ENCODE peak calls at places on chromosome 16, in five cellular contexts. M is GM12878, Y is HepG2, W is NT2/D1, N is H1. Z is an unnamed sample.

GRCh38 chr16:4371481-4372314 is at the start of gene VASN:
- DNase-seq in M (no peak), Y (peak), W (no peak), N (peak), Z (peak)

GRCh38 chr16:65698943-65699342 is 577.1 kb upstream of the CDH11 start:
- DNase-seq in M (no peak), Y (no peak), W (no peak), N (no peak), Z (no peak)

GRCh38 chr16:72284042-72284789 is 112.3 kb upstream of the PMFBP1 start:
- DNase-seq in M (no peak), Y (no peak), W (no peak), N (no peak), Z (no peak)

GRCh38 chr16:58638148-58639036 is 8.8 kb upstream of the CNOT1 start:
- DNase-seq in M (no peak), Y (peak), W (no peak), N (no peak), Z (peak)

GRCh38 chr16:2874032-2874431 is 9.0 kb upstream of the FLYWCH2 start:
- DNase-seq in M (no peak), Y (no peak), W (no peak), N (no peak), Z (no peak)

GRCh38 chr16:23024044-23024443 is 125.2 kb downstream of the USP31 start:
- DNase-seq in M (no peak), Y (no peak), W (no peak), N (no peak), Z (no peak)

GRCh38 chr16:78503501-78504110 is 404.2 kb downstream of the WWOX start:
- DNase-seq in M (no peak), Y (peak), W (peak), N (no peak), Z (peak)

GRCh38 chr16:30651124-30652004 is 604 bp downstream of the PRR14 start:
- DNase-seq in M (no peak), Y (peak), W (peak), N (peak), Z (peak)

GRCh38 chr16:78443300-78443604 is 343.8 kb downstream of the WWOX start:
- DNase-seq in M (no peak), Y (no peak), W (no peak), N (peak), Z (no peak)

GRCh38 chr16:70267516-70267915 is 15.8 kb upstream of the EXOSC6 start:
- DNase-seq in M (no peak), Y (peak), W (peak), N (peak), Z (peak)

GRCh38 chr16:55046513-55046912 is 115.8 kb downstream of the IRX5 start:
- DNase-seq in M (no peak), Y (no peak), W (no peak), N (no peak), Z (no peak)

GRCh38 chr16:2698996-2699750 is 16.9 kb downstream of the KCTD5 start:
- DNase-seq in M (no peak), Y (no peak), W (no peak), N (no peak), Z (no peak)

GRCh38 chr16:28610595-28611270 is 889 bp upstream of the SULT1A1 start:
- DNase-seq in M (no peak), Y (no peak), W (no peak), N (no peak), Z (no peak)

GRCh38 chr16:64121473-64121872 is 1000.4 kb downstream of the CDH11 start:
- DNase-seq in M (no peak), Y (no peak), W (no peak), N (no peak), Z (no peak)

GRCh38 chr16:82506734-82507133 is 120.0 kb upstream of the CDH13 start:
- DNase-seq in M (no peak), Y (no peak), W (no peak), N (no peak), Z (no peak)
- TF ChIP-seq SUZ12 in M (no peak), Y (no peak), W (no peak), N (no peak), Z (no peak)

DNA sequence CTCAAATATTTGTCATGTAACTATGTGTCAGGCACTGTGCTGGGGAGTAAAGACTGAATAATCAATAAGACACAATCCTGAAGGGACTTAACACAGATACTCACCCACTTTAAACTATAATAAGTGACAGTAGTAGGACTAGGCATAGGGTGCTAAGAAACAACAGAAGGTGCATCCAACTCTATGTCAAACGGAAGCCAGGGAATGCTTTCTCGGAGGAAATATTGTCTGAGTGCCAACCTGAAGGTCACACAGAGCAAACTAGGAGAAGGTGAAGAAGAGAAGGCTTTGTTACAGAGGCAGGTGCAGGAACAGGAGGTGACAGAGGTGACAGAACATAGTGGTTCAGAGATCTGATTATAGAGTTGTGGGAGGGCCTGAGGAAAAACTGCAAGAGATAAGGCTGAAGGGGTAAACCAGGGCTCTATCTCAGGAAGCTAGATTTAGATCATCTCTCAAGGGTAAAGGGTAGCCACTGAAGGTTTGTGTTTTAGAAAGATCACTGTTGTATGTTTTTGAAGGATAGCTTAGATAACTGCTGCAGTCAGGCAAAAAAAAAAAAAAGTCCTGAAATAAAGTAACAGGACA is 85.4 kb upstream of the NETO2 start:
- DNase-seq in M (no peak), Y (no peak), W (no peak), N (no peak), Z (no peak)
- TF ChIP-seq SUZ12 in M (no peak), Y (no peak), W (no peak), N (no peak), Z (no peak)

DNA sequence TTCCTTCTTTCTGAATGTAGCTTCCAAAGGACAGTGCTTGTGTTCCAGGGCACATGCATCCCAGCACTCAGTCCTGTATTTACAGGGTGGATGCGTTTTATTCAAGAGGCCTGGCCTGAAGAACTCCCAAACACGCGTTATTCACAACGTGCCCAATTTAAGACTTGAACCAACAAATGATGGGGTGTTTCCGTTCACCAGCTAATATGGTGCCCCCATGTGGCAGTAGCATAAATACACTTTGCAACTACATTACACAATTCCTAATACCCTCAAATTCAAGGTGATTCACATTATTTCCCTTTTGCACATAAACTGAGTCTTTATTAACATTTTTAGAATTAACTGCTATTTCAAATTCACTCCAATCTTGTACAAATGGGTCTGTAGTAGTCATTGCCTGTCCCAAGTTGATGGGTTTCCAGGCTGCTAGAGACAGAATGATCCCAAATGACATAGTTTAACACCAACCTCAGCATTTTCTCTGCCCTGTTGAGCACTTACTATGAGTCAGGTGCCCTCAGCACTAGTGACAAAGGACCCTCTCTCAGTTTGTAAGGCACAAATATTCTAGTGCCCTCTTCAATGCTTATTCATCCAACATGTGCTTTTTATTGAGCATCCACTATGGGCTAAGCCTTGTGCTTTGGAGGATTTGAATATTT is 26.9 kb downstream of the HSD17B2 start:
- DNase-seq in M (no peak), Y (no peak), W (no peak), N (no peak), Z (peak)
- TF ChIP-seq SUZ12 in M (no peak), Y (no peak), W (no peak), N (no peak), Z (no peak)

GRCh38 chr16:88503374-88503770 is 50.3 kb downstream of the ZFPM1 start:
- DNase-seq in M (no peak), Y (no peak), W (no peak), N (no peak), Z (no peak)
- TF ChIP-seq SUZ12 in M (no peak), Y (no peak), W (no peak), N (no peak), Z (no peak)

GRCh38 chr16:56068816-56069215 is 122.5 kb upstream of the GNAO1 start:
- DNase-seq in M (no peak), Y (no peak), W (no peak), N (no peak), Z (no peak)
- TF ChIP-seq SUZ12 in M (no peak), Y (no peak), W (no peak), N (no peak), Z (no peak)

GRCh38 chr16:85664580-85665372 is 24.0 kb downstream of the GINS2 start:
- DNase-seq in M (no peak), Y (no peak), W (no peak), N (no peak), Z (no peak)
- TF ChIP-seq SUZ12 in M (no peak), Y (no peak), W (no peak), N (no peak), Z (no peak)

GRCh38 chr16:87794485-87795078 is 28.8 kb upstream of the KLHDC4 start:
- DNase-seq in M (no peak), Y (no peak), W (no peak), N (no peak), Z (no peak)

GRCh38 chr16:87789437-87790277 is 23.9 kb upstream of the KLHDC4 start:
- DNase-seq in M (no peak), Y (peak), W (no peak), N (no peak), Z (no peak)

GRCh38 chr16:87792205-87792565 is 26.4 kb upstream of the KLHDC4 start:
- DNase-seq in M (no peak), Y (no peak), W (no peak), N (no peak), Z (no peak)

GRCh38 chr16:87791295-87792204 is 25.8 kb upstream of the KLHDC4 start:
- DNase-seq in M (no peak), Y (no peak), W (no peak), N (no peak), Z (no peak)

DNA sequence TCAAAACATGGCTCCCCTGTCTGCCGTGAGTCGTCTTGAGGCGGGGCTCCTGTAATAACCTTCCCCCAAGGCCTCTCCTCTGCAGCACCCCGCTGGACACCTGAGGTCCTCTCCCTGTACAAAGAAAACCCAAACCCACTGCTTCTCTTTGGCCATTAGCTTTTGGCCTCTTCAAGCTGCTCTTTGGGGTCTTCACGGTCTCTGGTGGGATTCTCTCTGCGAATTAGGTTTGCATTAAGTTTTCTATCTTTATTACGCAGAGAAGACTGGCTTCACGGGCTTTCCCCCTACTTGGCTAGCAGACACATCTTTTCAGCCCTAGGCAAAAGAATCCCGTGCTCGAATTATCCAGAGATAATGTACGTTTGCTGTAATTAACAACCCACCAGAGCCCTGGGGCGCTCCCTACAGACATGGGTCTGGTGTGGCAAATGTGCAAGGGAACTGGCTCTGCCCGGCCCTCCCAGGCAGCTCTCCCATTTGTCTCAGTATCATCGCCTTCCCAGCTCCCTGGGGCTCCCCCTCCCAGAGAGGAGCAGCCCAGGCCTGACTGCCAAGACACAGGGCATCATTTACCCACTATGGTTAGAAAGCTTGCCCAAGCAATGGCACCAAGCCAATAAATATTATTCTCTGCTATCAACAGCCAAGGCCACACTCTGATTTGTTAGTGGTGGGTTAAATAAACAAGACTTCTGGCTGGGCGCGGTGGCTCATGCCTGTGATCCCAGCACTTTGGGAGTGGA is 24.7 kb upstream of the KLHDC4 start:
- DNase-seq in M (no peak), Y (no peak), W (no peak), N (no peak), Z (no peak)
- TF ChIP-seq SUZ12 in M (no peak), Y (no peak), W (no peak), N (no peak), Z (no peak)